ENCODE peak calls at places on chromosomes 12 and 14, in eight cellular contexts. One of them, this sample, is unnamed.

GRCh38 chr12:10690906-10691305 is 17.1 kb upstream of the STYK1 start:
- DNase-seq in bronchial epithelial cell: no peak
- DNase-seq in foreskin fibroblast: no peak
- DNase-seq in fibroblast of the aortic adventitia: no peak
- DNase-seq in choroid plexus epithelial cell: peak; percentile 43
- DNase-seq in CD8-positive, alpha-beta T cell: no peak
- DNase-seq in fibroblast of lung: peak; percentile 47
- DNase-seq in MM.1S: no peak
- DNase-seq in this sample: no peak

GRCh38 chr12:11672361-11672760 is 22.9 kb downstream of the ETV6 start:
- DNase-seq in fibroblast of the aortic adventitia: no peak
- DNase-seq in CD8-positive, alpha-beta T cell: no peak
- DNase-seq in MM.1S: no peak
- DNase-seq in foreskin fibroblast: no peak
- DNase-seq in fibroblast of lung: no peak
- DNase-seq in choroid plexus epithelial cell: no peak
- DNase-seq in bronchial epithelial cell: no peak
- DNase-seq in this sample: no peak

GRCh38 chr12:133202493-133203343 is 21.4 kb downstream of the ZNF268 start:
- DNase-seq in choroid plexus epithelial cell: peak; percentile 21
- DNase-seq in fibroblast of lung: peak; percentile 31
- DNase-seq in foreskin fibroblast: no peak
- DNase-seq in MM.1S: no peak
- DNase-seq in fibroblast of the aortic adventitia: no peak
- DNase-seq in bronchial epithelial cell: no peak
- DNase-seq in CD8-positive, alpha-beta T cell: no peak
- DNase-seq in this sample: peak; percentile 20

GRCh38 chr12:127926004-127926403 is 341.0 kb upstream of the TMEM132C start:
- DNase-seq in foreskin fibroblast: peak; percentile 4
- DNase-seq in choroid plexus epithelial cell: peak; percentile 41
- DNase-seq in fibroblast of the aortic adventitia: peak; percentile 72
- DNase-seq in MM.1S: no peak
- DNase-seq in CD8-positive, alpha-beta T cell: no peak
- DNase-seq in bronchial epithelial cell: no peak
- DNase-seq in fibroblast of lung: peak; percentile 46
- DNase-seq in this sample: peak; percentile 60

GRCh38 chr14:55333785-55334485 is 62.7 kb downstream of the FBXO34 start:
- DNase-seq in foreskin fibroblast: peak; percentile 24
- DNase-seq in CD8-positive, alpha-beta T cell: no peak
- DNase-seq in fibroblast of lung: peak; percentile 47
- DNase-seq in choroid plexus epithelial cell: peak; percentile 56
- DNase-seq in bronchial epithelial cell: peak; percentile 51
- DNase-seq in MM.1S: no peak
- DNase-seq in fibroblast of the aortic adventitia: no peak
- DNase-seq in this sample: peak; percentile 61

GRCh38 chr12:24551368-24551767 is 397.5 kb downstream of the BCAT1 start:
- DNase-seq in choroid plexus epithelial cell: no peak
- DNase-seq in MM.1S: no peak
- DNase-seq in fibroblast of the aortic adventitia: no peak
- DNase-seq in CD8-positive, alpha-beta T cell: no peak
- DNase-seq in foreskin fibroblast: no peak
- DNase-seq in fibroblast of lung: no peak
- DNase-seq in bronchial epithelial cell: no peak
- DNase-seq in this sample: no peak

GRCh38 chr12:108525681-108526080 is 10.6 kb downstream of the FICD start:
- DNase-seq in foreskin fibroblast: peak; percentile 81
- DNase-seq in fibroblast of lung: peak; percentile 66
- DNase-seq in MM.1S: no peak
- DNase-seq in bronchial epithelial cell: peak; percentile 44
- DNase-seq in CD8-positive, alpha-beta T cell: no peak
- DNase-seq in choroid plexus epithelial cell: peak; percentile 8
- DNase-seq in fibroblast of the aortic adventitia: no peak
- DNase-seq in this sample: peak; percentile 10

GRCh38 chr12:78863482-78864427 is 819 bp upstream of the SYT1 start:
- DNase-seq in CD8-positive, alpha-beta T cell: no peak
- DNase-seq in foreskin fibroblast: peak; percentile 34
- DNase-seq in fibroblast of the aortic adventitia: peak; percentile 72
- DNase-seq in choroid plexus epithelial cell: peak; percentile 67
- DNase-seq in MM.1S: peak; percentile 86
- DNase-seq in fibroblast of lung: peak; percentile 78
- DNase-seq in bronchial epithelial cell: peak; percentile 40
- DNase-seq in this sample: peak; percentile 73

GRCh38 chr12:99686142-99686541 is 38.6 kb downstream of the GARIN6 start:
- DNase-seq in fibroblast of the aortic adventitia: no peak
- DNase-seq in foreskin fibroblast: no peak
- DNase-seq in CD8-positive, alpha-beta T cell: no peak
- DNase-seq in bronchial epithelial cell: no peak
- DNase-seq in MM.1S: no peak
- DNase-seq in fibroblast of lung: no peak
- DNase-seq in choroid plexus epithelial cell: no peak
- DNase-seq in this sample: no peak

GRCh38 chr12:131264625-131265024 is 310.9 kb downstream of the ADGRD1 start:
- DNase-seq in choroid plexus epithelial cell: no peak
- DNase-seq in foreskin fibroblast: no peak
- DNase-seq in bronchial epithelial cell: peak; percentile 6
- DNase-seq in fibroblast of lung: no peak
- DNase-seq in fibroblast of the aortic adventitia: no peak
- DNase-seq in CD8-positive, alpha-beta T cell: no peak
- DNase-seq in MM.1S: no peak
- DNase-seq in this sample: no peak

GRCh38 chr12:89225808-89226368 is 126.4 kb downstream of the DUSP6 start:
- DNase-seq in fibroblast of the aortic adventitia: peak; percentile 96
- DNase-seq in foreskin fibroblast: peak; percentile 90
- DNase-seq in choroid plexus epithelial cell: peak; percentile 92
- DNase-seq in bronchial epithelial cell: peak; percentile 100
- DNase-seq in MM.1S: no peak
- DNase-seq in fibroblast of lung: peak; percentile 87
- DNase-seq in CD8-positive, alpha-beta T cell: no peak
- DNase-seq in this sample: peak; percentile 90

GRCh38 chr12:52193991-52194390 is 2.2 kb upstream of the KRT80 start:
- DNase-seq in CD8-positive, alpha-beta T cell: no peak
- DNase-seq in fibroblast of the aortic adventitia: peak; percentile 41
- DNase-seq in foreskin fibroblast: no peak
- DNase-seq in fibroblast of lung: peak; percentile 35
- DNase-seq in MM.1S: no peak
- DNase-seq in bronchial epithelial cell: no peak
- DNase-seq in choroid plexus epithelial cell: peak; percentile 81
- DNase-seq in this sample: no peak

GRCh38 chr14:105945891-105946290 is 419.5 kb downstream of the TMEM121 start:
- DNase-seq in MM.1S: no peak
- DNase-seq in CD8-positive, alpha-beta T cell: no peak
- DNase-seq in choroid plexus epithelial cell: no peak
- DNase-seq in bronchial epithelial cell: no peak
- DNase-seq in foreskin fibroblast: no peak
- DNase-seq in fibroblast of lung: no peak
- DNase-seq in fibroblast of the aortic adventitia: no peak
- DNase-seq in this sample: no peak

GRCh38 chr12:104680070-104680469 is 223.3 kb downstream of the CHST11 start:
- DNase-seq in fibroblast of the aortic adventitia: no peak
- DNase-seq in foreskin fibroblast: no peak
- DNase-seq in bronchial epithelial cell: no peak
- DNase-seq in CD8-positive, alpha-beta T cell: no peak
- DNase-seq in MM.1S: no peak
- DNase-seq in choroid plexus epithelial cell: peak; percentile 60
- DNase-seq in fibroblast of lung: no peak
- DNase-seq in this sample: peak; percentile 24

GRCh38 chr14:70448633-70449032 is 3.3 kb upstream of the ADAM21 start:
- DNase-seq in fibroblast of lung: no peak
- DNase-seq in fibroblast of the aortic adventitia: peak; percentile 10
- DNase-seq in choroid plexus epithelial cell: peak; percentile 86
- DNase-seq in bronchial epithelial cell: peak; percentile 37
- DNase-seq in MM.1S: no peak
- DNase-seq in foreskin fibroblast: peak; percentile 48
- DNase-seq in CD8-positive, alpha-beta T cell: no peak
- DNase-seq in this sample: peak; percentile 22

GRCh38 chr14:53668861-53669260 is 287.8 kb downstream of the BMP4 start:
- DNase-seq in fibroblast of the aortic adventitia: no peak
- DNase-seq in CD8-positive, alpha-beta T cell: no peak
- DNase-seq in MM.1S: no peak
- DNase-seq in bronchial epithelial cell: no peak
- DNase-seq in foreskin fibroblast: no peak
- DNase-seq in choroid plexus epithelial cell: no peak
- DNase-seq in fibroblast of lung: peak; percentile 64
- DNase-seq in this sample: peak; percentile 73

GRCh38 chr14:73759183-73759713 is 45.1 kb upstream of the PNMA1 start:
- DNase-seq in MM.1S: peak; percentile 41
- DNase-seq in fibroblast of lung: peak; percentile 61
- DNase-seq in bronchial epithelial cell: no peak
- DNase-seq in choroid plexus epithelial cell: peak; percentile 69
- DNase-seq in CD8-positive, alpha-beta T cell: no peak
- DNase-seq in foreskin fibroblast: peak; percentile 55
- DNase-seq in fibroblast of the aortic adventitia: peak; percentile 57
- DNase-seq in this sample: peak; percentile 44

GRCh38 chr14:47278233-47278842 is 397.1 kb downstream of the MDGA2 start:
- DNase-seq in fibroblast of lung: peak; percentile 9
- DNase-seq in MM.1S: peak; percentile 21
- DNase-seq in foreskin fibroblast: no peak
- DNase-seq in CD8-positive, alpha-beta T cell: no peak
- DNase-seq in bronchial epithelial cell: peak; percentile 31
- DNase-seq in fibroblast of the aortic adventitia: no peak
- DNase-seq in choroid plexus epithelial cell: peak; percentile 59
- DNase-seq in this sample: peak; percentile 28

GRCh38 chr14:43308411-43308810 is 1198.7 kb downstream of the FSCB start:
- DNase-seq in bronchial epithelial cell: no peak
- DNase-seq in foreskin fibroblast: no peak
- DNase-seq in fibroblast of the aortic adventitia: no peak
- DNase-seq in MM.1S: no peak
- DNase-seq in choroid plexus epithelial cell: no peak
- DNase-seq in fibroblast of lung: no peak
- DNase-seq in CD8-positive, alpha-beta T cell: no peak
- DNase-seq in this sample: no peak

GRCh38 chr14:43306053-43306452 is 1201.0 kb downstream of the FSCB start:
- DNase-seq in CD8-positive, alpha-beta T cell: no peak
- DNase-seq in choroid plexus epithelial cell: no peak
- DNase-seq in bronchial epithelial cell: no peak
- DNase-seq in MM.1S: no peak
- DNase-seq in fibroblast of the aortic adventitia: no peak
- DNase-seq in fibroblast of lung: no peak
- DNase-seq in foreskin fibroblast: no peak
- DNase-seq in this sample: no peak
- H3K4me3 ChIP-seq in CD8-positive, alpha-beta T cell: no peak overlapping the region
- H3K4me3 ChIP-seq in choroid plexus epithelial cell: no peak overlapping the region
- H3K4me3 ChIP-seq in bronchial epithelial cell: no peak overlapping the region
- H3K4me3 ChIP-seq in MM.1S: no peak overlapping the region
- H3K4me3 ChIP-seq in fibroblast of the aortic adventitia: no peak overlapping the region
- H3K4me3 ChIP-seq in fibroblast of lung: no peak overlapping the region
- H3K4me3 ChIP-seq in foreskin fibroblast: no peak overlapping the region
- H3K4me3 ChIP-seq in this sample: no peak overlapping the region

GRCh38 chr14:103296987-103297386 is 37.0 kb upstream of the EIF5 start:
- DNase-seq in fibroblast of the aortic adventitia: no peak
- DNase-seq in bronchial epithelial cell: no peak
- DNase-seq in choroid plexus epithelial cell: no peak
- DNase-seq in MM.1S: no peak
- DNase-seq in foreskin fibroblast: no peak
- DNase-seq in fibroblast of lung: no peak
- DNase-seq in CD8-positive, alpha-beta T cell: no peak
- DNase-seq in this sample: no peak
- TF ChIP-seq CTCF in fibroblast of the aortic adventitia: peak; percentile 2
- TF ChIP-seq CTCF in bronchial epithelial cell: no peak
- TF ChIP-seq CTCF in choroid plexus epithelial cell: peak; percentile 35
- TF ChIP-seq CTCF in MM.1S: no peak
- TF ChIP-seq CTCF in foreskin fibroblast: no peak
- TF ChIP-seq CTCF in fibroblast of lung: peak; percentile 11
- TF ChIP-seq CTCF in CD8-positive, alpha-beta T cell: no peak
- TF ChIP-seq CTCF in this sample: peak; percentile 9

GRCh38 chr12:6868211-6869048 is 1.1 kb downstream of the TPI1 start:
- DNase-seq in MM.1S: no peak
- DNase-seq in fibroblast of the aortic adventitia: no peak
- DNase-seq in choroid plexus epithelial cell: peak; percentile 38
- DNase-seq in foreskin fibroblast: no peak
- DNase-seq in bronchial epithelial cell: no peak
- DNase-seq in CD8-positive, alpha-beta T cell: no peak
- DNase-seq in fibroblast of lung: no peak
- DNase-seq in this sample: peak; percentile 26

GRCh38 chr12:6863586-6864321 is 3.6 kb upstream of the TPI1 start:
- DNase-seq in CD8-positive, alpha-beta T cell: no peak
- DNase-seq in bronchial epithelial cell: no peak
- DNase-seq in MM.1S: no peak
- DNase-seq in choroid plexus epithelial cell: no peak
- DNase-seq in fibroblast of the aortic adventitia: no peak
- DNase-seq in fibroblast of lung: peak; percentile 21
- DNase-seq in foreskin fibroblast: no peak
- DNase-seq in this sample: no peak

GRCh38 chr12:6867407-6868210 is at the start of gene TPI1:
- DNase-seq in choroid plexus epithelial cell: peak; percentile 84
- DNase-seq in foreskin fibroblast: peak; percentile 74
- DNase-seq in CD8-positive, alpha-beta T cell: peak; percentile 63
- DNase-seq in MM.1S: peak; percentile 80
- DNase-seq in bronchial epithelial cell: peak; percentile 46
- DNase-seq in fibroblast of the aortic adventitia: peak; percentile 80
- DNase-seq in fibroblast of lung: peak; percentile 71
- DNase-seq in this sample: peak; percentile 78

GRCh38 chr12:6866920-6867406 is 368 bp upstream of the TPI1 start:
- DNase-seq in fibroblast of lung: no peak
- DNase-seq in MM.1S: no peak
- DNase-seq in bronchial epithelial cell: no peak
- DNase-seq in fibroblast of the aortic adventitia: no peak
- DNase-seq in foreskin fibroblast: no peak
- DNase-seq in CD8-positive, alpha-beta T cell: no peak
- DNase-seq in choroid plexus epithelial cell: no peak
- DNase-seq in this sample: no peak

GRCh38 chr12:6866163-6866919 is 990 bp upstream of the TPI1 start:
- DNase-seq in choroid plexus epithelial cell: peak; percentile 4
- DNase-seq in bronchial epithelial cell: no peak
- DNase-seq in MM.1S: no peak
- DNase-seq in foreskin fibroblast: no peak
- DNase-seq in fibroblast of the aortic adventitia: no peak
- DNase-seq in fibroblast of lung: no peak
- DNase-seq in CD8-positive, alpha-beta T cell: no peak
- DNase-seq in this sample: no peak
- H3K4me3 ChIP-seq in choroid plexus epithelial cell: peak overlapping the region; percentile 91
- H3K4me3 ChIP-seq in bronchial epithelial cell: no peak overlapping the region
- H3K4me3 ChIP-seq in MM.1S: no peak overlapping the region
- H3K4me3 ChIP-seq in foreskin fibroblast: peak overlapping the region; percentile 69
- H3K4me3 ChIP-seq in fibroblast of the aortic adventitia: peak overlapping the region; percentile 70
- H3K4me3 ChIP-seq in fibroblast of lung: peak overlapping the region; percentile 89
- H3K4me3 ChIP-seq in CD8-positive, alpha-beta T cell: peak overlapping the region; percentile 54
- H3K4me3 ChIP-seq in this sample: no peak overlapping the region

GRCh38 chr14:100059433-100059781 is 5.8 kb upstream of the EVL start:
- DNase-seq in fibroblast of the aortic adventitia: no peak
- DNase-seq in choroid plexus epithelial cell: no peak
- DNase-seq in fibroblast of lung: no peak
- DNase-seq in MM.1S: no peak
- DNase-seq in foreskin fibroblast: no peak
- DNase-seq in bronchial epithelial cell: peak; percentile 90
- DNase-seq in CD8-positive, alpha-beta T cell: no peak
- DNase-seq in this sample: no peak

GRCh38 chr14:100054553-100055075 is 10.6 kb upstream of the EVL start:
- DNase-seq in MM.1S: no peak
- DNase-seq in choroid plexus epithelial cell: no peak
- DNase-seq in fibroblast of lung: no peak
- DNase-seq in foreskin fibroblast: no peak
- DNase-seq in fibroblast of the aortic adventitia: no peak
- DNase-seq in bronchial epithelial cell: no peak
- DNase-seq in CD8-positive, alpha-beta T cell: no peak
- DNase-seq in this sample: no peak

GRCh38 chr14:100056431-100056830 is 8.8 kb upstream of the EVL start:
- DNase-seq in fibroblast of the aortic adventitia: peak; percentile 7
- DNase-seq in choroid plexus epithelial cell: no peak
- DNase-seq in fibroblast of lung: peak; percentile 23
- DNase-seq in bronchial epithelial cell: no peak
- DNase-seq in CD8-positive, alpha-beta T cell: no peak
- DNase-seq in MM.1S: no peak
- DNase-seq in foreskin fibroblast: no peak
- DNase-seq in this sample: no peak

GRCh38 chr14:100058777-100059432 is 6.3 kb upstream of the EVL start:
- DNase-seq in fibroblast of lung: no peak
- DNase-seq in foreskin fibroblast: no peak
- DNase-seq in CD8-positive, alpha-beta T cell: no peak
- DNase-seq in MM.1S: peak; percentile 60
- DNase-seq in choroid plexus epithelial cell: no peak
- DNase-seq in fibroblast of the aortic adventitia: no peak
- DNase-seq in bronchial epithelial cell: no peak
- DNase-seq in this sample: no peak

GRCh38 chr14:100056964-100057817 is 8.0 kb upstream of the EVL start:
- DNase-seq in fibroblast of the aortic adventitia: peak; percentile 46
- DNase-seq in foreskin fibroblast: no peak
- DNase-seq in CD8-positive, alpha-beta T cell: no peak
- DNase-seq in choroid plexus epithelial cell: peak; percentile 81
- DNase-seq in MM.1S: peak; percentile 22
- DNase-seq in bronchial epithelial cell: peak; percentile 50
- DNase-seq in fibroblast of lung: no peak
- DNase-seq in this sample: peak; percentile 28
- TF ChIP-seq CTCF in fibroblast of the aortic adventitia: peak; percentile 31
- TF ChIP-seq CTCF in foreskin fibroblast: no peak
- TF ChIP-seq CTCF in CD8-positive, alpha-beta T cell: peak; percentile 77
- TF ChIP-seq CTCF in choroid plexus epithelial cell: peak; percentile 65
- TF ChIP-seq CTCF in MM.1S: peak; percentile 40
- TF ChIP-seq CTCF in bronchial epithelial cell: peak; percentile 19
- TF ChIP-seq CTCF in fibroblast of lung: peak; percentile 20
- TF ChIP-seq CTCF in this sample: peak; percentile 25

This sample was measured in astrocyte of the spinal cord.